ENCODE peak calls at places on chromosomes 12 and 14, in nine cellular contexts. D, U, W, G, T, J, O, K and Y are unnamed samples.

GRCh38 chr12:101642115-101643067 is 47.6 kb downstream of the MYBPC1 start:
- DNase-seq in O (no peak), K (no peak), J (no peak), T (no peak), G (no peak), D (no peak), W (peak), U (no peak), Y (no peak)

GRCh38 chr14:61526405-61527312 is 168.7 kb upstream of the HIF1A start:
- DNase-seq in T (no peak), U (no peak), W (no peak), K (no peak), D (no peak), G (no peak), O (no peak), J (peak), Y (no peak)

GRCh38 chr12:1922075-1922709 is 3.7 kb upstream of the CACNA2D4 start:
- DNase-seq in G (no peak), J (no peak), K (no peak), W (peak), T (no peak), D (peak), U (no peak), O (no peak), Y (no peak)

GRCh38 chr12:118010903-118011302 is 5.6 kb upstream of the RFC5 start:
- DNase-seq in T (no peak), K (no peak), O (no peak), W (no peak), U (no peak), D (no peak), G (no peak), J (no peak), Y (no peak)

GRCh38 chr12:42056130-42056529 is 88.5 kb downstream of the GXYLT1 start:
- DNase-seq in K (no peak), J (no peak), O (no peak), W (no peak), G (no peak), T (no peak), U (no peak), D (no peak), Y (no peak)

GRCh38 chr12:95304673-95305198 is 87.1 kb downstream of the VEZT start:
- DNase-seq in U (peak), T (peak), G (no peak), D (no peak), W (no peak), O (no peak), K (peak), J (no peak), Y (no peak)

GRCh38 chr14:61695695-61696527 is 598 bp downstream of the HIF1A start:
- DNase-seq in G (peak), J (peak), T (peak), D (peak), U (peak), W (peak), K (peak), O (no peak), Y (peak)

GRCh38 chr12:88993655-88994054 is 358.6 kb downstream of the DUSP6 start:
- DNase-seq in J (no peak), O (peak), W (no peak), G (no peak), K (peak), T (peak), D (no peak), U (peak), Y (no peak)

GRCh38 chr14:102775855-102776760 is 1.1 kb upstream of the TRAF3 start:
- DNase-seq in O (no peak), G (peak), D (no peak), K (peak), U (peak), W (peak), J (no peak), T (peak), Y (no peak)

GRCh38 chr14:22265319-22266140 is 323.5 kb downstream of the DAD1 start:
- DNase-seq in D (no peak), G (no peak), O (no peak), J (no peak), K (no peak), W (no peak), T (peak), U (peak), Y (no peak)

GRCh38 chr14:104973215-104974145 is 4.7 kb downstream of the AHNAK2 start:
- DNase-seq in K (peak), G (peak), O (peak), W (peak), U (peak), D (no peak), T (peak), J (peak), Y (no peak)

GRCh38 chr14:23539209-23539866 is 12.2 kb downstream of the ZFHX2 start:
- DNase-seq in K (no peak), D (no peak), O (no peak), T (peak), W (peak), G (no peak), U (peak), J (no peak), Y (peak)

GRCh38 chr12:105803292-105803691 is 335.5 kb downstream of the NUAK1 start:
- DNase-seq in D (no peak), O (no peak), W (no peak), U (no peak), G (no peak), K (peak), T (no peak), J (no peak), Y (no peak)

GRCh38 chr12:43805149-43805856 is 814 bp downstream of the TWF1 start:
- DNase-seq in T (peak), K (peak), W (no peak), O (no peak), D (no peak), J (no peak), G (no peak), U (no peak), Y (no peak)

GRCh38 chr12:43812042-43812441 is 5.9 kb upstream of the TWF1 start:
- DNase-seq in K (no peak), G (no peak), U (no peak), W (no peak), O (no peak), T (no peak), J (no peak), D (no peak), Y (no peak)

GRCh38 chr12:43806737-43807072 is 588 bp upstream of the TWF1 start:
- DNase-seq in G (no peak), T (no peak), K (peak), W (no peak), U (no peak), O (no peak), J (no peak), D (no peak), Y (no peak)

GRCh38 chr12:43805857-43806736 is at the start of gene TWF1:
- DNase-seq in O (no peak), G (peak), U (peak), T (peak), J (peak), K (peak), D (peak), W (peak), Y (peak)

GRCh38 chr12:43807361-43807760 is 1.2 kb upstream of the TWF1 start:
- DNase-seq in G (no peak), D (no peak), K (no peak), U (no peak), T (no peak), O (no peak), W (no peak), J (no peak), Y (no peak)
- H3K27ac ChIP-seq in G (peak), D (peak), K (no peak), U (no peak), T (no peak), O (no peak), W (no peak), J (no peak), Y (no peak)

DNA sequence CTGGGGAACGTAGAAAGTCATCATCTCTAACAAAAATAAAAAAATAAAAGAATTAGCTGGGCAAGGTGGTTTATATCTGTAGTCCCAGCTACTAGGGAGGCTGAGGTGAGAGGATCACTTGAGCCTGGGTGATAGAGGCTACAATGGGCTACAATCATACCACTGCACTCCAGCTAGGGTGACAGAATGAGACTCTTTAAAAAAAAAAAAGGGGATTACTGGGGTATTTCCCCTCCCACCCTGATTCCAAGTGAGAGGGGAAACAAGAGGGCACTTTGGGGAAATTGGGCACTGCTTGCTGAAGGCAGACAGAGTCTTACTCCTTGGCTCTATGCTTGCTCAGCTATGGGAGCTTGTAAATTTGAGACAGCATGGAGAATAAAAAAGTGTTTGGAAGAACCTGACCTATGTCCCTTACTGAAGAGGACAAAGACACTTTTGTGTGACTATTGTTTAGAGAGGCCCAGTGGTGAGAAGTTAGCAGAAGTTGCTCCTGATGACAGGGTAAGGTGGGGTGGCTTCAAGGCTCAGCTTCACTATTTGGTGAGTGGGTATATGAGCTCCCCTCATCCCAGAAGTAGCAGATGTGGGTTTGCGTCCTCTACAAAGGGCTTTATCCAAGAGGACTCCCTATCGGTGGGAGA is 44.0 kb downstream of the KLRG1 start:
- DNase-seq in D (no peak), U (no peak), G (no peak), J (no peak), T (no peak), O (no peak), W (no peak), K (no peak), Y (no peak)
- H3K27ac ChIP-seq in D (no peak), U (no peak), G (no peak), J (no peak), T (no peak), O (no peak), W (no peak), K (no peak), Y (no peak)

GRCh38 chr12:58443273-58443980 is 476.9 kb downstream of the LRIG3 start:
- DNase-seq in U (peak), O (no peak), K (no peak), W (peak), T (peak), D (no peak), J (no peak), G (peak), Y (no peak)
- H3K27ac ChIP-seq in U (no peak), O (no peak), K (no peak), W (no peak), T (no peak), D (no peak), J (no peak), G (no peak), Y (no peak)

GRCh38 chr12:60535363-60535762 is 939.5 kb downstream of the SLC16A7 start:
- DNase-seq in U (peak), J (no peak), K (no peak), O (no peak), G (no peak), W (no peak), T (no peak), D (no peak), Y (no peak)

GRCh38 chr12:60529261-60529660 is 933.4 kb downstream of the SLC16A7 start:
- DNase-seq in K (no peak), U (no peak), T (no peak), D (no peak), G (no peak), W (no peak), O (no peak), J (no peak), Y (no peak)

DNA sequence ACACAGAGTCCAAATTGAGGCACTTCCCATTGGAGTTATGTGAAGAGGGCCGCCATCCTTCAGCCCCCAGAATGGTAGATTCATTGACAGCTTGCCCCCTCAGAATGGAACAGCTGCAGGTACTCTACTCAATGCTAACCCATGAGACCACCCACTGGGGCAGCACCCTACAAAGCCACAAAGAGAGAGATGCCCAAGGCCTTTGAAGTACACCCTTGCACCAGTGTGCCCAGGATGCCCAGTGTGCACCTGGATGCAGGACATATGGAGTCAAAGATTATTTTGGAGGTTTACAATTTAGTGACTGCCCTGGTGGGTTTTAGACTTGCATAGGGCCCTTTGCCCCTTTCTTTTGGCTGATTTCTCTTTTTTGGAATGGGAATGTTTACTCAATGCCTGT is 933.9 kb downstream of the SLC16A7 start:
- DNase-seq in J (no peak), U (no peak), O (no peak), W (no peak), K (no peak), D (no peak), G (no peak), T (no peak), Y (no peak)
- H3K27ac ChIP-seq in J (no peak), U (no peak), O (no peak), W (no peak), K (no peak), D (no peak), G (no peak), T (no peak), Y (no peak)